ENCODE peak calls at places on chromosomes 6 and 20, in nine cellular contexts. I, P, A, K, M, L, Q, B and G are unnamed samples.

GRCh38 chr20:62808211-62808865 is 3.7 kb downstream of the OGFR start:
- DNase-seq in I (peak), P (no peak), A (peak), K (peak), M (peak), L (peak), Q (peak), B (no peak), G (peak)

GRCh38 chr20:44692932-44693476 is 22.2 kb upstream of the CCN5 start:
- DNase-seq in I (no peak), P (peak), A (no peak), K (no peak), M (peak), L (no peak), Q (no peak), B (no peak), G (peak)

GRCh38 chr20:37200926-37201826 is 21.8 kb upstream of the MROH8 start:
- DNase-seq in I (no peak), P (no peak), A (no peak), K (no peak), M (no peak), L (no peak), Q (no peak), B (no peak), G (no peak)

GRCh38 chr20:2535711-2536561 is 437 bp upstream of the TMC2 start:
- DNase-seq in I (peak), P (no peak), A (no peak), K (no peak), M (no peak), L (no peak), Q (no peak), B (no peak), G (no peak)

GRCh38 chr6:17281497-17282481 is 628 bp downstream of the RBM24 start:
- DNase-seq in I (peak), P (no peak), A (no peak), K (no peak), M (no peak), L (no peak), Q (no peak), B (no peak), G (peak)

GRCh38 chr6:44084231-44085014 is 42.8 kb downstream of the MRPL14 start:
- DNase-seq in I (peak), P (peak), A (no peak), K (no peak), M (no peak), L (no peak), Q (no peak), B (no peak), G (no peak)

GRCh38 chr6:43268348-43268685 is 25.0 kb downstream of the TTBK1 start:
- DNase-seq in I (no peak), P (no peak), A (no peak), K (no peak), M (no peak), L (no peak), Q (peak), B (no peak), G (no peak)

GRCh38 chr6:161133973-161134372 is 139.9 kb downstream of the AGPAT4 start:
- DNase-seq in I (no peak), P (no peak), A (no peak), K (no peak), M (no peak), L (no peak), Q (no peak), B (no peak), G (peak)

GRCh38 chr6:37049990-37050853 is 44.8 kb downstream of the FGD2 start:
- DNase-seq in I (no peak), P (no peak), A (no peak), K (peak), M (peak), L (peak), Q (peak), B (no peak), G (no peak)

GRCh38 chr6:132937466-132937906 is 123.1 kb downstream of the RPS12 start:
- DNase-seq in I (peak), P (peak), A (no peak), K (no peak), M (no peak), L (no peak), Q (peak), B (peak), G (peak)

GRCh38 chr6:41100871-41101287 is 28.1 kb downstream of the NFYA start:
- DNase-seq in I (no peak), P (no peak), A (no peak), K (no peak), M (no peak), L (no peak), Q (no peak), B (no peak), G (no peak)

GRCh38 chr6:2970753-2971419 is 481 bp downstream of the SERPINB6 start:
- DNase-seq in I (peak), P (no peak), A (no peak), K (peak), M (peak), L (peak), Q (peak), B (no peak), G (peak)

GRCh38 chr6:34556031-34556471 is at the start of gene SPDEF:
- DNase-seq in I (no peak), P (no peak), A (no peak), K (no peak), M (no peak), L (no peak), Q (no peak), B (no peak), G (no peak)

GRCh38 chr6:142696123-142696522 is 248.9 kb downstream of the HIVEP2 start:
- DNase-seq in I (no peak), P (no peak), A (no peak), K (no peak), M (no peak), L (no peak), Q (no peak), B (no peak), G (no peak)

GRCh38 chr20:40323411-40323810 is 365.6 kb downstream of the MAFB start:
- DNase-seq in I (no peak), P (peak), A (no peak), K (no peak), M (peak), L (no peak), Q (no peak), B (no peak), G (no peak)

GRCh38 chr20:6184086-6184485 is 61.3 kb upstream of the FERMT1 start:
- DNase-seq in I (no peak), P (no peak), A (no peak), K (no peak), M (no peak), L (no peak), Q (no peak), B (no peak), G (no peak)

GRCh38 chr6:55886185-55886836 is 10.9 kb upstream of the BMP5 start:
- DNase-seq in I (no peak), P (no peak), A (no peak), K (no peak), M (no peak), L (no peak), Q (peak), B (no peak), G (peak)

GRCh38 chr20:41247523-41248370 is 69.8 kb downstream of the ZHX3 start:
- DNase-seq in I (no peak), P (no peak), A (no peak), K (no peak), M (no peak), L (no peak), Q (no peak), B (no peak), G (no peak)